ENCODE peak calls at places on chromosomes 2 and 18, in seven cellular contexts. Q is left cardiac atrium; O is ACHN; A is stimulated activated CD4-positive, alpha-beta T cell treated with anti-CD3 and anti-CD28 coated beads, Interleukin-2, amount 100 ng/mL, for 4 hours; D is thoracic aorta; T is adrenal gland; Y is IMR-90. B is an unnamed sample.

GRCh38 chr2:88658890-88659881 is 31.9 kb upstream of the EIF2AK3 start:
- DNase-seq in Q (no peak), O (no peak), A (no peak), D (no peak), T (peak), Y (peak), B (peak)

GRCh38 chr18:49690307-49690706 is 123.0 kb downstream of the ACAA2 start:
- DNase-seq in Q (no peak), O (peak), A (no peak), D (no peak), T (no peak), Y (peak), B (peak)

GRCh38 chr2:169806586-169806985 is 7.9 kb downstream of the SSB start:
- DNase-seq in Q (no peak), O (no peak), A (no peak), D (no peak), T (no peak), Y (no peak), B (no peak)

GRCh38 chr2:195548198-195548940 is 108.7 kb upstream of the SLC39A10 start:
- DNase-seq in Q (no peak), O (no peak), A (no peak), D (no peak), T (no peak), Y (no peak), B (no peak)

GRCh38 chr18:69102959-69103358 is 297.7 kb upstream of the DOK6 start:
- DNase-seq in Q (no peak), O (no peak), A (no peak), D (no peak), T (no peak), Y (peak), B (no peak)

GRCh38 chr2:37652199-37652640 is 19.2 kb downstream of the CDC42EP3 start:
- DNase-seq in Q (no peak), O (peak), A (no peak), D (no peak), T (no peak), Y (peak), B (peak)

GRCh38 chr2:192657364-192657763 is 462.6 kb upstream of the TMEFF2 start:
- DNase-seq in Q (no peak), O (no peak), A (no peak), D (no peak), T (no peak), Y (no peak), B (no peak)

GRCh38 chr2:170324640-170325046 is 146.7 kb downstream of the MYO3B start:
- DNase-seq in Q (no peak), O (peak), A (no peak), D (no peak), T (peak), Y (peak), B (peak)

GRCh38 chr18:11118051-11118450 is 31.3 kb downstream of the PIEZO2 start:
- DNase-seq in Q (no peak), O (no peak), A (no peak), D (no peak), T (no peak), Y (no peak), B (no peak)

GRCh38 chr2:73907840-73908452 is 15.1 kb downstream of the ACTG2 start:
- DNase-seq in Q (no peak), O (peak), A (peak), D (no peak), T (no peak), Y (peak), B (peak)